ENCODE peak calls at places on chromosomes 1 and 21, in four cellular contexts. B is K562, F is HepG2, E is GM12878. I is an unnamed sample. For H3K9me3, the result is how much of the 10 kb centered on the place peaks cover.

GRCh38 chr1:50959303-50959912 is 659 bp downstream of the FAF1 start:
- DNase-seq in E (no peak), F (peak), B (peak), I (peak)

GRCh38 chr1:169115891-169116585 is 9.5 kb downstream of the ATP1B1 start:
- DNase-seq in E (peak), B (no peak), F (peak), I (no peak)

GRCh38 chr21:28821276-28822063 is 171.2 kb downstream of the LTN1 start:
- DNase-seq in F (no peak), E (no peak), B (no peak), I (no peak)

GRCh38 chr1:248714248-248714647 is 11.7 kb upstream of the OR14I1 start:
- DNase-seq in B (no peak), E (no peak), F (no peak), I (no peak)

GRCh38 chr1:157369808-157370521 is 182.3 kb downstream of the FCRL5 start:
- DNase-seq in E (peak), B (peak), F (peak), I (no peak)

GRCh38 chr1:37605061-37605650 is 9.4 kb upstream of the GNL2 start:
- DNase-seq in F (peak), E (no peak), B (peak), I (no peak)

GRCh38 chr1:29836626-29837305 is 600.4 kb downstream of the PTPRU start:
- DNase-seq in B (no peak), E (no peak), F (no peak), I (no peak)

GRCh38 chr1:173005196-173005864 is 45.4 kb downstream of the TNFSF18 start:
- DNase-seq in B (no peak), E (no peak), F (no peak), I (no peak)

GRCh38 chr1:232186936-232187335 is 443.0 kb downstream of the SIPA1L2 start:
- DNase-seq in E (no peak), B (no peak), F (no peak), I (no peak)

GRCh38 chr1:230268371-230269170 is 157.6 kb downstream of the PGBD5 start:
- DNase-seq in F (peak), E (no peak), B (peak), I (peak)

GRCh38 chr1:9671377-9672140 is 20.0 kb downstream of the PIK3CD start:
- DNase-seq in F (peak), B (no peak), E (no peak), I (no peak)

GRCh38 chr1:4978660-4979390 is 324.4 kb downstream of the AJAP1 start:
- DNase-seq in F (no peak), E (no peak), B (no peak), I (no peak)
- TF ChIP-seq CTCF in F (no peak), E (no peak), B (no peak), I (no peak)

GRCh38 chr1:49106438-49106837 is 329.7 kb upstream of the BEND5 start:
- DNase-seq in F (no peak), B (no peak), E (no peak), I (no peak)

GRCh38 chr1:49098866-49099265 is 322.2 kb upstream of the BEND5 start:
- DNase-seq in F (no peak), B (no peak), E (no peak), I (no peak)

GRCh38 chr1:49102752-49103151 is 326.1 kb upstream of the BEND5 start:
- DNase-seq in B (no peak), E (no peak), F (no peak), I (no peak)

GRCh38 chr1:49104575-49104974 is 327.9 kb upstream of the BEND5 start:
- DNase-seq in B (no peak), F (no peak), E (no peak), I (no peak)
- H3K9me3 ChIP-seq in B (under half), F (half or more), E (under half), I (under half)

DNA sequence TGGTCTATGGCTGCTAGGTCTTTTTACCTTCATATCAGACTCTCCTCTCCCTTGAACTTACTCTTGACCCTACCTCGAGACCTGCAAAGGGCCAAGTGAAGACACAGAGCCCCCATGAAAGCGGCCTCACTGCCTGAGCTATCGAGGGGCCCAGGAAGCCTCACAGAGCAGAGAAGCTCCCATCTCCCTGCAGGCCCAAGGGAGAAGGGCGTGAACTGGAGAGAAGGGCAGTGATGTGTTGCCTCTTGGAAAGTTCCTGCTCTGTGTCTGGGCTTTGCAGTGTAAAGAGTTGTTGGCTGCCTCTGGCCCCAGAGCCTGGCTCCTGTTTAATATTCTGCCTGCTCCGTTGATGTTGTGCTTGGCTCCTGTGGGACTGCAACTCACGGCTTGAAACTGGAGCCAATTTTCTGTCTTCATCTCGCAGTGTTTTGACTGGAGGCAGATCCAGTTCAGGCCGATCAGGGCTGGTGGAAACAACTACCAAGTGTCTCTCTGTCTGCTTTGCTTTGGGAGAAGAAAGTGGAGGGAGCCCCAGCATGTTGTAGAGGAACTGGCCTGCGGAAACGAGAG is 4.3 kb downstream of the SERTAD4 start:
- DNase-seq in E (no peak), B (no peak), F (no peak), I (peak)
- TF ChIP-seq EP300 in E (no peak), B (no peak), F (no peak), I (no peak)

GRCh38 chr1:202854787-202855186 is 34.2 kb downstream of the RABIF start:
- DNase-seq in E (no peak), B (peak), F (no peak), I (no peak)
- TF ChIP-seq CTCF in E (no peak), B (no peak), F (no peak), I (no peak)

GRCh38 chr1:211415700-211416099 is 76.3 kb downstream of the RD3 start:
- DNase-seq in F (no peak), E (no peak), B (no peak), I (no peak)
- H3K9me3 ChIP-seq in F (under half), E (under half), B (under half), I (under half)

I was measured in ovary.